ENCODE peak calls at places on chromosomes 1 and 21, in five cellular contexts. C is HCT116, B is neural progenitor cell, U is GM06990, N is uterus. Q is an unnamed sample.

GRCh38 chr1:38804062-38804886 is 55.3 kb downstream of the RRAGC start:
- DNase-seq in U (no peak), C (no peak), B (peak; percentile 83), N (no peak), Q (no peak)

GRCh38 chr1:238861342-238861741 is 525.0 kb upstream of the CHRM3 start:
- DNase-seq in U (no peak), B (no peak), C (no peak), N (no peak), Q (no peak)

GRCh38 chr1:230905733-230906132 is 37.4 kb upstream of the C1orf198 start:
- DNase-seq in C (no peak), N (no peak), B (no peak), U (no peak), Q (no peak)

GRCh38 chr1:221845650-221846371 is 103.9 kb upstream of the DUSP10 start:
- DNase-seq in U (no peak), C (peak; percentile 33), N (peak; percentile 21), B (no peak), Q (peak; percentile 65)

GRCh38 chr1:9836632-9836960 is 12.8 kb upstream of the CLSTN1 start:
- DNase-seq in N (no peak), B (no peak), U (no peak), C (no peak), Q (no peak)

GRCh38 chr1:115641762-115642167 is at the start of gene VANGL1:
- DNase-seq in U (peak; percentile 75), B (peak; percentile 76), N (peak; percentile 63), C (no peak), Q (no peak)

GRCh38 chr1:219549215-219549614 is 63.7 kb downstream of the ZC3H11B start:
- DNase-seq in B (no peak), U (no peak), N (no peak), C (no peak), Q (no peak)

GRCh38 chr1:108639899-108640560 is 20.9 kb downstream of the HENMT1 start:
- DNase-seq in C (no peak), B (no peak), N (no peak), U (no peak), Q (no peak)

GRCh38 chr1:94250341-94250740 is 13.0 kb upstream of the ARHGAP29 start:
- DNase-seq in B (no peak), C (no peak), U (no peak), N (no peak), Q (no peak)

GRCh38 chr1:221071761-221072160 is 192.5 kb downstream of the HLX start:
- DNase-seq in B (no peak), N (no peak), U (no peak), C (no peak), Q (no peak)

GRCh38 chr1:169694304-169694703 is 17.1 kb downstream of the SELL start:
- DNase-seq in U (no peak), C (no peak), N (no peak), B (no peak), Q (no peak)

GRCh38 chr1:11187000-11187399 is 2.2 kb upstream of the ANGPTL7 start:
- DNase-seq in C (no peak), B (no peak), U (no peak), N (no peak), Q (no peak)

GRCh38 chr1:22229374-22229773 is 86.5 kb upstream of the WNT4 start:
- DNase-seq in B (no peak), C (no peak), U (no peak), N (no peak), Q (no peak)

GRCh38 chr1:18719786-18720436 is 89.3 kb downstream of the PAX7 start:
- DNase-seq in B (no peak), N (no peak), C (no peak), U (no peak), Q (no peak)

GRCh38 chr1:180424848-180425457 is 77.4 kb downstream of the ACBD6 start:
- DNase-seq in U (no peak), B (peak; percentile 51), N (no peak), C (no peak), Q (no peak)

GRCh38 chr1:219085082-219085481 is 88.6 kb upstream of the LYPLAL1 start:
- DNase-seq in C (no peak), U (no peak), N (no peak), B (no peak), Q (no peak)

GRCh38 chr21:29091032-29091431 is 17.6 kb upstream of the CCT8 start:
- DNase-seq in N (no peak), C (no peak), B (no peak), U (no peak), Q (no peak)

GRCh38 chr1:3671371-3672180 is 19.3 kb downstream of the TP73 start:
- DNase-seq in U (no peak), N (no peak), B (no peak), C (no peak), Q (no peak)

GRCh38 chr1:234602334-234603220 is 7.4 kb downstream of the IRF2BP2 start:
- DNase-seq in U (no peak), B (no peak), N (no peak), C (peak; percentile 88), Q (peak; percentile 69)

GRCh38 chr1:86416343-86416742 is 7.6 kb upstream of the CLCA2 start:
- DNase-seq in C (no peak), B (no peak), U (no peak), N (no peak), Q (no peak)

GRCh38 chr1:223754681-223755431 is 42.5 kb downstream of the CAPN2 start:
- DNase-seq in B (no peak), U (no peak), C (no peak), N (no peak), Q (no peak)

GRCh38 chr1:32988665-32989064 is 24.1 kb upstream of the RNF19B start:
- DNase-seq in U (no peak), B (no peak), N (no peak), C (no peak), Q (no peak)

GRCh38 chr1:25473653-25474225 is 43.0 kb downstream of the MACO1 start:
- DNase-seq in C (no peak), U (no peak), B (no peak), N (no peak), Q (no peak)

GRCh38 chr1:46131727-46132528 is 501 bp downstream of the PIK3R3 start:
- DNase-seq in N (no peak), C (no peak), B (peak; percentile 74), U (no peak), Q (peak; percentile 60)

GRCh38 chr1:209048961-209049669 is 534.4 kb upstream of the CAMK1G start:
- DNase-seq in B (no peak), C (no peak), N (no peak), U (no peak), Q (no peak)

GRCh38 chr1:103190746-103191145 is 82.4 kb upstream of the COL11A1 start:
- DNase-seq in N (no peak), B (no peak), U (no peak), C (no peak), Q (no peak)

GRCh38 chr1:33742663-33743062 is 121.2 kb upstream of the HMGB4 start:
- DNase-seq in B (no peak), N (no peak), C (no peak), U (no peak), Q (no peak)

GRCh38 chr1:244069499-244069898 is 18.4 kb downstream of the ZBTB18 start:
- DNase-seq in B (no peak), N (no peak), U (no peak), C (no peak), Q (peak; percentile 50)

GRCh38 chr21:18499761-18500376 is 96.3 kb upstream of the TMPRSS15 start:
- DNase-seq in N (no peak), B (peak; percentile 73), C (peak; percentile 10), U (peak; percentile 2), Q (no peak)

GRCh38 chr1:25042876-25043580 is 113.0 kb upstream of the RUNX3 start:
- DNase-seq in C (no peak), B (no peak), N (no peak), U (no peak), Q (no peak)

GRCh38 chr1:30744060-30744756 is 13.4 kb downstream of the LAPTM5 start:
- DNase-seq in N (no peak), U (peak; percentile 60), B (no peak), C (no peak), Q (no peak)

GRCh38 chr1:89692601-89693503 is 59.9 kb downstream of the LRRC8C start:
- DNase-seq in B (no peak), U (peak; percentile 24), N (no peak), C (no peak), Q (no peak)

GRCh38 chr1:3359346-3360157 is 94.9 kb upstream of the ARHGEF16 start:
- DNase-seq in C (no peak), U (no peak), B (no peak), N (no peak), Q (no peak)

GRCh38 chr1:44733365-44733764 is 2.4 kb upstream of the RNU5D-1 start:
- DNase-seq in N (no peak), U (no peak), C (no peak), B (no peak), Q (no peak)

GRCh38 chr1:109975718-109976117 is 8.8 kb upstream of the AHCYL1 start:
- DNase-seq in N (no peak), U (no peak), C (no peak), B (no peak), Q (no peak)

GRCh38 chr1:229430761-229431269 is 3.1 kb downstream of the ACTA1 start:
- DNase-seq in C (no peak), B (peak; percentile 92), N (no peak), U (no peak), Q (no peak)
- H3K27me3 ChIP-seq in C (peaks cover 3% of the 10 kb centered on the region), B (peaks cover 64% of the 10 kb centered on the region), N (peaks cover 37% of the 10 kb centered on the region), U (peaks cover 5% of the 10 kb centered on the region), Q (peaks cover 35% of the 10 kb centered on the region)

DNA sequence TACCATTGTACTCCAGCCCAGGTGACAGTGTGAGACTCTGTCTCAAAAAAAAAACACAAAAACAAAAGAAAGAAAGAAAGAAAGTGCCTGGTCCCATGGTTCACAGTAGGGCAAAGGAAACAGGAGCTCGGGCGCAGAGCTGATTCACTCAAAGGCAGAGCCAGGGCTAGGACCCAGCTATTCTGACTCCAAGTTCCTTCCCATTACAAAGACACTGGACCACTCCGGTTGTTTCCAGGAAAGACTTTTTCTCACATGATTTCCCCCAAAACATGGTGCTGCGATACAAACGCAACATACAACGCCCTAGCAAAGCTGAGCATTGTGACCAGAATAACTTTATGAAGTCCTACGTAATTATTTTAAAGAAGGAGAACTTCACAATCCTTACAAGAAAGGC is 10.7 kb downstream of the ABCG1 start:
- DNase-seq in B (no peak), N (no peak), C (no peak), U (no peak), Q (no peak)
- H3K27me3 ChIP-seq in B (peaks cover under 1% of the 10 kb centered on the region), N (no peaks in the 10 kb centered on the region), C (no peaks in the 10 kb centered on the region), U (no peaks in the 10 kb centered on the region), Q (no peaks in the 10 kb centered on the region)

GRCh38 chr21:36701912-36702621 is 3.2 kb downstream of the SIM2 start:
- DNase-seq in U (no peak), B (peak; percentile 47), C (no peak), N (no peak), Q (no peak)
- H3K27me3 ChIP-seq in U (peaks cover 11% of the 10 kb centered on the region), B (peaks cover 100% of the 10 kb centered on the region), C (no peaks in the 10 kb centered on the region), N (peaks cover 32% of the 10 kb centered on the region), Q (peaks cover 64% of the 10 kb centered on the region)

DNA sequence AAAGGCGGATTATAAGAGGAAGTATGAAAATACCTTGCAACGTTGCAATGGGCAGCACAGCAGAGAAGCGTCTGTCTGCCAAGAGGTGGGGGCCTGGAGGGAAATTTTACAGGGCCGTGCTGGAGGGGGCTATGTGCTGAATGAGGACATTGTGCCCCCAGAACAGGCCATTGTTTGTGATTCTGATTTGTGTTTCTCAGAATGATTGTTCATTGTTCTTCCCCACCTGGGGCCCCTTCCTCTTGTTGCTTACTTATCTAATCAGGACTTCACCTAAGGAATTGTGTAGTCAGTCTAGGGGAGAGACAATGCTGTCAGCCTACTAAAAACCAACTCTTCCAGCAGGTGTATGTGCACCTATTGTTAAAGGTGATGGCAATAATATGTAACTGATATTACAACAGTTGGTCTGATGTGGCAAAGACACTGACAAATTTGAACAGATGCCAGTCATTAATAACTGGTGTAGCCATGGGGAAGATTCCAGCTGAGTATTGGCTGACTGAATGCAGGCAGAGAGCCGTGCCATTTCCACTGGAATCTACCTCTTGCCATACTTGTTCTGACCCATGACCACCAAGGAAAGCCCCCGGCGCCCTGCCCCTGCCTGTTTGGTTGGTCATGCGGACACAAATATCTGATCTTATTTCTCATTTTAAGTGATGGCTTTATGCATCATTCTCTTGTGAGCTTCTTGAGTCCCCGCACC is 45.2 kb upstream of the PSEN2 start:
- DNase-seq in B (no peak), C (no peak), N (no peak), U (peak; percentile 57), Q (no peak)
- H3K27me3 ChIP-seq in B (no peaks in the 10 kb centered on the region), C (no peaks in the 10 kb centered on the region), N (no peaks in the 10 kb centered on the region), U (no peaks in the 10 kb centered on the region), Q (no peaks in the 10 kb centered on the region)

Q was measured in right atrium auricular region.